ENCODE peak calls at places on chromosomes 12 and 14, in eight cellular contexts. D is SK-N-SH, G is uterus, W is kidney, A is Panc1, Q is Peyer's patch, E is MM.1S, K is fibroblast of lung. Y is an unnamed sample.
A peak's percentile ranks its signal among the peaks of the same experiment; 100 is the strongest.

GRCh38 chr14:97851438-97851995 is 1054.3 kb downstream of the VRK1 start:
- DNase-seq in E (no peak), G (no peak), W (no peak), A (no peak), D (no peak), Q (no peak), K (no peak), Y (no peak)

GRCh38 chr14:29868000-29868399 is 59.6 kb downstream of the PRKD1 start:
- DNase-seq in E (no peak), D (no peak), A (no peak), W (no peak), K (peak; percentile 50), G (no peak), Q (no peak), Y (no peak)

GRCh38 chr12:57845478-57846284 is 848 bp downstream of the CTDSP2 start:
- DNase-seq in E (peak; percentile 62), W (peak; percentile 95), K (peak; percentile 30), Q (peak; percentile 83), A (no peak), G (peak; percentile 73), D (peak; percentile 84), Y (no peak)

GRCh38 chr14:104567957-104568225 is 11.7 kb upstream of the C14orf180 start:
- DNase-seq in W (no peak), E (no peak), D (no peak), K (no peak), Q (no peak), A (no peak), G (no peak), Y (no peak)

GRCh38 chr12:81095470-81096232 is 17.8 kb downstream of the ACSS3 start:
- DNase-seq in A (no peak), G (no peak), D (no peak), W (no peak), K (peak; percentile 18), Q (no peak), E (no peak), Y (no peak)

GRCh38 chr12:57725851-57726150 is 12.7 kb downstream of the AGAP2 start:
- DNase-seq in G (no peak), E (no peak), D (no peak), W (no peak), A (no peak), Q (no peak), K (no peak), Y (no peak)

GRCh38 chr14:71610797-71611196 is 321.4 kb upstream of the RGS6 start:
- DNase-seq in K (no peak), G (no peak), A (no peak), D (no peak), W (no peak), Q (no peak), E (no peak), Y (no peak)

GRCh38 chr14:65287264-65288131 is 125.0 kb upstream of the FUT8 start:
- DNase-seq in W (no peak), Q (peak; percentile 77), A (no peak), D (no peak), E (no peak), K (peak; percentile 20), G (no peak), Y (no peak)

GRCh38 chr12:25436206-25436912 is 116.7 kb downstream of the LMNTD1 start:
- DNase-seq in Q (no peak), G (no peak), E (peak; percentile 81), A (peak; percentile 82), W (no peak), D (peak; percentile 64), K (peak; percentile 72), Y (no peak)

GRCh38 chr12:92030618-92031017 is 115.0 kb downstream of the BTG1 start:
- DNase-seq in K (peak; percentile 29), Q (peak; percentile 92), A (no peak), W (no peak), E (peak; percentile 41), D (no peak), G (peak; percentile 37), Y (no peak)

GRCh38 chr14:24903337-24903736 is 146.6 kb downstream of the STXBP6 start:
- DNase-seq in G (no peak), W (no peak), K (peak; percentile 78), D (no peak), E (no peak), A (no peak), Q (no peak), Y (no peak)

GRCh38 chr12:3432176-3432742 is 58.7 kb upstream of the PRMT8 start:
- DNase-seq in Q (no peak), K (no peak), D (no peak), A (no peak), E (peak; percentile 59), W (no peak), G (no peak), Y (no peak)

GRCh38 chr12:11813422-11813813 is 163.9 kb downstream of the ETV6 start:
- DNase-seq in Q (no peak), K (peak; percentile 15), G (no peak), A (no peak), W (no peak), E (no peak), D (no peak), Y (no peak)

GRCh38 chr12:64706831-64707230 is 52.4 kb downstream of the GNS start:
- DNase-seq in Q (no peak), W (no peak), E (no peak), D (no peak), A (no peak), G (no peak), K (no peak), Y (no peak)

GRCh38 chr12:19967486-19967885 is 400.9 kb upstream of the PDE3A start:
- DNase-seq in A (no peak), W (no peak), G (no peak), E (no peak), K (peak; percentile 99), D (no peak), Q (no peak), Y (no peak)

GRCh38 chr14:28603606-28604005 is 163.0 kb upstream of the FOXG1 start:
- DNase-seq in K (peak; percentile 22), W (no peak), A (no peak), D (no peak), G (no peak), E (no peak), Q (no peak), Y (no peak)

GRCh38 chr12:47209014-47209413 is 129.3 kb upstream of the AMIGO2 start:
- DNase-seq in K (no peak), G (no peak), D (no peak), Q (no peak), A (no peak), E (no peak), W (no peak), Y (no peak)

GRCh38 chr14:62143235-62143634 is 381.0 kb downstream of the SNAPC1 start:
- DNase-seq in K (peak; percentile 90), Q (no peak), G (peak; percentile 17), W (no peak), A (no peak), D (no peak), E (no peak), Y (no peak)

GRCh38 chr12:108320503-108321293 is 18.4 kb downstream of the CMKLR1 start:
- DNase-seq in Q (no peak), K (no peak), E (no peak), A (no peak), W (no peak), G (no peak), D (no peak), Y (no peak)

GRCh38 chr12:64124511-64125197 is 97.4 kb downstream of the KICS2 start:
- DNase-seq in K (peak; percentile 58), E (no peak), Q (no peak), A (no peak), D (no peak), G (no peak), W (no peak), Y (no peak)

GRCh38 chr12:27336254-27336653 is 3.6 kb downstream of the BMAL2 start:
- DNase-seq in G (no peak), A (no peak), W (no peak), E (no peak), D (no peak), K (no peak), Q (no peak), Y (no peak)

DNA sequence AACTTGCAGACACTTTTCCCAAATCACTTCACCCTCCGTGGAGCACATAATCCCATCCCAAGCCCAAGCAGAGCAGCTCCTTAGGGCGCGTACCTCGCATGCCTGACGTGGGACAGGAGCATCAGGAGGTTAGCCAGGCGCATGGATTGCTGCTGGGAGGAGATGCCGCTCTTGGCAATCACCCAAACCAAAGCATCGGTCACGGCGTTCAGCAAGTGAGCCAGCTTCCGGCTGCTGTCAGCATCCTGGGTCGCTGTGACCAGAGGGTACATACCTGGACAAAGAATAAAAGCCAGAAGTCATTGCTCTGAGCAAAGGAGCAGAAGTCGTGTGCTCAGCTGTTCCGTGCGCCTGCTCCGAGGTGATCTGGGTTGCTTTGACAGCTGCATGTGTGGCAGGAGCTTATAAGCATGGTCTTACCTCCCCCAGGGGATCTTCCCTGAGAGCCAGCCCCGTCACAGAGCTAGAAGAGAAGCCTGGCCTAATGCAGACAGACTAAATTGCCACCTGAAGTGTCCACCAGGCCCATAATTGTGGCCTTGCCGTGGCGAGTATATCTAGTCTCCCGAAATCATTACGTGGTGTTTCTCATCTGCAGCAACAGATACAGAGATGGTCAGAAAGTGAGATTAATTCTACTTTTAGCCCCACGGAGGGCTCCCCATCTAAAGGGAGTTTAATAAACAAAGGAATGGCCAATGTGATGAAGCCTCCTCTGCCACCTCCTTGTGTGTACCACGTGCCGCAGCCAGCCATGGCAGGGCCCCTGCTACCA is 59.1 kb downstream of the ESR2 start:
- DNase-seq in W (peak; percentile 76), A (no peak), G (no peak), D (peak; percentile 70), Q (peak; percentile 58), E (no peak), K (peak; percentile 67), Y (peak; percentile 13)
- H3K4me1 ChIP-seq in W (no peaks in the 10 kb centered on the region), A (no peaks in the 10 kb centered on the region), G (no peaks in the 10 kb centered on the region), D (peaks cover 17% of the 10 kb centered on the region), Q (no peaks in the 10 kb centered on the region), E (peaks cover 18% of the 10 kb centered on the region), K (peaks cover 16% of the 10 kb centered on the region), Y (peaks cover 4% of the 10 kb centered on the region)

DNA sequence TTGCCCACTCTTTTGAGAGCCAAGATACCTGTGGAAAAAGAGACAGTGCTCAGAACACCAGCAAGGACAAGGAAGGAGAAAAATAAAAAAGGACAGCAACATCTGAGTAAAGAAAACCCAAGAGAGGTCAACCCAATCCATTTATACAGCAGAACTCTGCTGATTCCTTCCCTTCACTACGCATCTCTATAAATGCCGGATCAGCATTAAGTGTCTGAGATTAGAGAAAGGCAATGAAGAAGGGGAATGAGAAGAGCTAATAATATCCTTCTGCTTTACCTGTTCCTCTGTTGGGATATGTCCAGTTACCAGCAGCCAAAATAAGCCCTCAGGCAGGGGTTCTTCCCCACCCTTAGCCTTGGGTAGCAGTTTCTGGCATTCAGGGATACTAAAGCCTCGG is 15.8 kb downstream of the COQ10A start:
- DNase-seq in G (no peak), A (no peak), Q (no peak), W (no peak), E (no peak), D (no peak), K (no peak), Y (no peak)
- H3K36me3 ChIP-seq in G (no peaks in the 10 kb centered on the region), A (peaks cover 26% of the 10 kb centered on the region), Q (no peaks in the 10 kb centered on the region), W (peaks cover 55% of the 10 kb centered on the region), E (peaks cover 15% of the 10 kb centered on the region), D (peaks cover 44% of the 10 kb centered on the region), K (peaks cover 13% of the 10 kb centered on the region), Y (peaks cover 42% of the 10 kb centered on the region)

GRCh38 chr12:114767906-114768697 is 84.1 kb upstream of the TBX3 start:
- DNase-seq in A (no peak), K (no peak), E (no peak), Q (no peak), D (no peak), W (no peak), G (no peak), Y (no peak)
- H3K27ac ChIP-seq in A (no peak overlapping the region), K (no peak overlapping the region), E (no peak overlapping the region), Q (no peak overlapping the region), D (no peak overlapping the region), W (no peak overlapping the region), G (no peak overlapping the region), Y (no peak overlapping the region)

GRCh38 chr14:33932526-33933292 is 18.2 kb downstream of the EGLN3 start:
- DNase-seq in A (no peak), E (no peak), G (no peak), D (no peak), W (no peak), K (peak; percentile 45), Q (no peak), Y (no peak)
- H3K4me1 ChIP-seq in A (no peaks in the 10 kb centered on the region), E (no peaks in the 10 kb centered on the region), G (no peaks in the 10 kb centered on the region), D (peaks cover 4% of the 10 kb centered on the region), W (peaks cover 4% of the 10 kb centered on the region), K (no peaks in the 10 kb centered on the region), Q (peaks cover 9% of the 10 kb centered on the region), Y (no peaks in the 10 kb centered on the region)